ENCODE peak calls at places on chromosomes 4 and X, in nine cellular contexts. P, H, Q, X, L, W, F, S and D are unnamed samples.

GRCh38 chrX:122418758-122419157 is 765.3 kb upstream of the GRIA3 start:
- DNase-seq in P (no peak), H (no peak), Q (no peak), X (no peak), L (no peak), W (no peak), F (no peak), S (no peak), D (no peak)

GRCh38 chr4:149161247-149161646 is 654.4 kb downstream of the IQCM start:
- DNase-seq in P (no peak), H (peak; percentile 59), Q (no peak), X (no peak), L (no peak), W (peak; percentile 56), F (peak; percentile 11), S (peak; percentile 67), D (no peak)

GRCh38 chr4:88187766-88188165 is 29.3 kb upstream of the ABCG2 start:
- DNase-seq in P (no peak), H (no peak), Q (no peak), X (no peak), L (no peak), W (no peak), F (no peak), S (no peak), D (no peak)

GRCh38 chrX:148942754-148943153 is 442.3 kb downstream of the AFF2 start:
- DNase-seq in P (no peak), H (no peak), Q (no peak), X (no peak), L (no peak), W (no peak), F (no peak), S (no peak), D (no peak)

GRCh38 chr4:98150092-98150761 is 7.0 kb upstream of the STPG2 start:
- DNase-seq in P (no peak), H (no peak), Q (no peak), X (no peak), L (no peak), W (peak; percentile 33), F (peak; percentile 38), S (no peak), D (no peak)

GRCh38 chr4:183142566-183143545 is 43.8 kb downstream of the WWC2 start:
- DNase-seq in P (no peak), H (no peak), Q (no peak), X (no peak), L (no peak), W (peak; percentile 55), F (peak; percentile 69), S (peak; percentile 76), D (no peak)

GRCh38 chr4:164779811-164780216 is 25.9 kb downstream of the SMIM31 start:
- DNase-seq in P (no peak), H (peak; percentile 47), Q (peak; percentile 63), X (no peak), L (no peak), W (peak; percentile 46), F (peak; percentile 60), S (peak; percentile 25), D (peak; percentile 45)

GRCh38 chr4:157459789-157460188 is 239.3 kb downstream of the GRIA2 start:
- DNase-seq in P (no peak), H (no peak), Q (no peak), X (no peak), L (no peak), W (no peak), F (no peak), S (peak; percentile 90), D (no peak)

DNA sequence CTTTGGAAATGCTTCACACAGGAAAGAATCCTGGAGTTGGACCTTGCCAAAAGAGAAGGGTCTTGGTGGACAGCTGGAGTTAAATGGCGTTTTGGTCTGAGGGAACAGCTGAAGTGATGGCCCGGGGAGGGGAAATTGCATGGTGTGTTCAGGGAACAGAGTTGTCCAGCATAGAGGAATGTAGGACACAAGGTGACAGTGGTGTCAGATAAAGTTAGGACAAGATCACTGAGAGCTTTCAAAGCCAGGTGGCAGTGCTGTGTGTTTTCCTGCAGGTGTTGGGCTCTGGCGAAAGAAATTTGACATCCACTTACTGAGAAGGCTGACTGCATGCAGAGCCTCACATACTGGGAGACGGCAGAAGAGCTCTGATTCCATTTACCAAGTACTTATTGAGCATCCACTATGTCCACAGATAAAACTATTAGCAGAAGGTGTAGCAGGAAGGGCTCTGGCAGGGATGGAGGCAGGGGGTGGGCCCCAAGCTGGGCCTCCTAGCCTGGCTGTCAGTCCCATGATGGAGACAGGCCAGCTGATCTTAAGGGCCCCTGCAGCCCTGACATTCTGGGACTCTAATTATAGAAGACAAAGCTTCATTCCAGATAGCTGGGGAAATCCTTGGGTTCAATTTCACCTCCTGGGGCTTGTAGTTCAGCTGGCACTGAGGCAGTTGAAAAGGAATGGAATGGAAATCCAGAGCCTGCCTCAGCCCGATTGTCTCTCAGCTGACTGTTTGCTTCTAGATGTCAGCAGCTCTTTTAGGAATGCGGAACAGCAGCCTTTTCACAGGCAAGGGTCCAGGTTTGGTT is 150.2 kb upstream of the MAMLD1 start:
- DNase-seq in P (no peak), H (no peak), Q (no peak), X (no peak), L (no peak), W (peak; percentile 12), F (peak; percentile 56), S (no peak), D (no peak)
- TF ChIP-seq CTCF in P (no peak), H (no peak), Q (peak; percentile 38), X (no peak), L (no peak), W (no peak), F (no peak), S (no peak), D (no peak)

DNA sequence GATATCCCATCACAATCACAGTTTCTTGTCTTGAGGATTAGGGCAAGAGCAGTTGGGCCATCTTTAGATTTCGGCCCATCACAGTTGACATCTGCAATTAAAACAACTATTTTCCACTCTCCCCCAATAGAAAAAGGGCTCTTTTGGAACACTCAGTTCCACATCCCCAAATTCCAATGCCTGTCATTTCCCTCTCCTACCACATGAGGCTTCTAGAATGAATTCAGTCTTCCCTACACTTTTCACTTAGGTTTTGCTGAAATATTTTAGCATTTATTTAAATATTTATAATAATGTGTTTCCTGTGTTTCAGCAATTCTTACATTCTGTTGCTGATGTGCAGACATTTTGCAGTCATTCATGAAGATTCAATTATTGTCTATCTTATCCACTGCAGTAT is 118.4 kb downstream of the COX18 start:
- DNase-seq in P (no peak), H (no peak), Q (no peak), X (no peak), L (no peak), W (no peak), F (no peak), S (no peak), D (no peak)
- TF ChIP-seq CTCF in P (no peak), H (peak; percentile 48), Q (peak; percentile 56), X (no peak), L (peak; percentile 46), W (peak; percentile 41), F (peak; percentile 27), S (peak; percentile 14), D (no peak)

GRCh38 chrX:8364369-8365141 is 100.1 kb upstream of the VCX3B start:
- DNase-seq in P (no peak), H (no peak), Q (peak; percentile 60), X (no peak), L (no peak), W (no peak), F (peak; percentile 35), S (no peak), D (peak; percentile 38)
- TF ChIP-seq CTCF in P (no peak), H (peak; percentile 69), Q (peak; percentile 88), X (peak; percentile 14), L (no peak), W (peak; percentile 39), F (peak; percentile 44), S (peak; percentile 67), D (peak; percentile 48)

GRCh38 chr4:111510535-111510934 is 634.7 kb upstream of the FAM241A start:
- DNase-seq in P (no peak), H (no peak), Q (no peak), X (no peak), L (no peak), W (peak; percentile 37), F (no peak), S (peak; percentile 51), D (no peak)

GRCh38 chr4:111501946-111502345 is 643.3 kb upstream of the FAM241A start:
- DNase-seq in P (no peak), H (no peak), Q (no peak), X (no peak), L (no peak), W (no peak), F (no peak), S (no peak), D (no peak)

GRCh38 chr4:111500871-111501270 is 644.4 kb upstream of the FAM241A start:
- DNase-seq in P (no peak), H (no peak), Q (no peak), X (no peak), L (no peak), W (no peak), F (no peak), S (no peak), D (no peak)

GRCh38 chr4:111512081-111512774 is 633.0 kb upstream of the FAM241A start:
- DNase-seq in P (no peak), H (peak; percentile 37), Q (no peak), X (no peak), L (peak; percentile 61), W (peak; percentile 88), F (peak; percentile 89), S (peak; percentile 86), D (no peak)

GRCh38 chr4:111506706-111507105 is 638.5 kb upstream of the FAM241A start:
- DNase-seq in P (no peak), H (peak; percentile 2), Q (no peak), X (no peak), L (no peak), W (peak; percentile 79), F (peak; percentile 38), S (peak; percentile 68), D (no peak)
- TF ChIP-seq CTCF in P (no peak), H (no peak), Q (no peak), X (no peak), L (no peak), W (no peak), F (no peak), S (no peak), D (no peak)

DNA sequence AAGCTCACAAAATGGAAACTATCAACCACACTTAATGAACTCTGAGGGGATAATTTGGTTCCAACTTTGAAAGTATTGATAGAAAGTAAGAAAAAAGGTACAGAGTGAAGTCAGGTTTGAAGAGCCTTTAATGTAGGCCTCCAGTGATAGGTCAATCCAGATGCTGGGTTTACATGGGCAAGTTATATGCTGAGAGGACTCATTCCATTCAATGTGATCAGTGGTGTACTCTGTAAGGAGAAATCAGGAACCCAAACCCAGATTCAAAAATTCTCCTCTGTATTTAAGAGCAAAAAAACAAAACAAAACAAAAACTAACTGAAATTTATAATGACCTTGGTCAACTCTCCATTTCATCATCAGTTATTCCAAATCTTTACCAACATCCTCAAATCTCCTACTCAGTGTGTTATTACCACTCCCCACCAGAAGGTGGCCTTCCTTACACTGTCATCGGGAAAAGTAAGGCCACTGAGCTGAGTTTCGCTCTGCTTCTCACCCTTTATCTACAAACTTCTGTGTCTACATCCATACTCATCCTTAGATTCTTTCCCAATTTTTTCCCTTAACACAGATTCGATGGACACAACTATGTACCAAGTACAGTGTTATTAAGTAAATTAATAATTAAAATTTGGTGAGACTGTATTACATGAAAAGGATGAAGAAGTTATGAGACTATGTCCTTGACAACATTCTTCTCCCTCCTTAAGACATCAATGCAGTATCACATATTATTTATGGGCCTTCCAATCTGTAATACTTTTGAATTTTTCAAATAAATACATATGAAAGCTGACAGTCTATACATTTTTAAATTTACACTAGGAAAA is 88.3 kb downstream of the ZAR1 start:
- DNase-seq in P (peak; percentile 19), H (peak; percentile 60), Q (peak; percentile 37), X (no peak), L (peak; percentile 38), W (peak; percentile 73), F (peak; percentile 87), S (peak; percentile 51), D (peak; percentile 51)
- TF ChIP-seq CTCF in P (peak; percentile 87), H (peak; percentile 85), Q (peak; percentile 90), X (peak; percentile 83), L (peak; percentile 88), W (peak; percentile 83), F (peak; percentile 84), S (peak; percentile 82), D (peak; percentile 85)

GRCh38 chrX:106862972-106863688 is 40.0 kb downstream of the RIPPLY1 start:
- DNase-seq in P (no peak), H (peak; percentile 7), Q (peak; percentile 71), X (no peak), L (no peak), W (no peak), F (peak; percentile 5), S (peak; percentile 8), D (peak; percentile 34)
- TF ChIP-seq CTCF in P (no peak), H (peak; percentile 69), Q (peak; percentile 67), X (no peak), L (peak; percentile 17), W (peak; percentile 43), F (peak; percentile 41), S (peak; percentile 50), D (peak; percentile 40)